ENCODE peak calls at places on chromosome 20, in four cellular contexts. T is IMR-90, A is H1, I is mesendoderm. W is an unnamed sample.

GRCh38 chr20:36462440-36463211 is 78.7 kb upstream of the MYL9 start:
- DNase-seq in T (peak; percentile 60), A (peak; percentile 60), I (no peak), W (no peak)

GRCh38 chr20:37968726-37969401 is 64.4 kb downstream of the TTI1 start:
- DNase-seq in T (no peak), A (peak; percentile 51), I (peak; percentile 66), W (peak; percentile 55)

GRCh38 chr20:46701057-46701456 is 8.4 kb upstream of the SLC2A10 start:
- DNase-seq in T (no peak), A (no peak), I (no peak), W (no peak)

GRCh38 chr20:35523298-35523888 is 6.1 kb downstream of the C20orf173 start:
- DNase-seq in T (no peak), A (peak; percentile 84), I (peak; percentile 59), W (peak; percentile 69)

GRCh38 chr20:32667030-32667429 is 6.7 kb downstream of the C20orf203 start:
- DNase-seq in T (no peak), A (no peak), I (no peak), W (no peak)

GRCh38 chr20:51500936-51501335 is 41.6 kb downstream of the NFATC2 start:
- DNase-seq in T (no peak), A (no peak), I (no peak), W (no peak)

GRCh38 chr20:1484438-1485120 is 6.6 kb downstream of the SIRPB2 start:
- DNase-seq in T (no peak), A (no peak), I (no peak), W (no peak)

GRCh38 chr20:40274912-40275654 is 414.0 kb downstream of the MAFB start:
- DNase-seq in T (no peak), A (no peak), I (no peak), W (peak; percentile 74)

GRCh38 chr20:13684566-13685222 is 46.0 kb upstream of the TASP1 start:
- DNase-seq in T (no peak), A (no peak), I (no peak), W (no peak)

GRCh38 chr20:55744896-55745295 is 260.4 kb downstream of the CBLN4 start:
- DNase-seq in T (no peak), A (no peak), I (peak; percentile 68), W (no peak)

GRCh38 chr20:19688031-19688806 is 69.8 kb upstream of the RIN2 start:
- DNase-seq in T (peak; percentile 92), A (peak; percentile 64), I (peak; percentile 79), W (peak; percentile 79)

GRCh38 chr20:51341581-51341980 is 200.9 kb downstream of the NFATC2 start:
- DNase-seq in T (peak; percentile 72), A (no peak), I (no peak), W (no peak)

GRCh38 chr20:47253860-47254259 is 102.6 kb downstream of the ZMYND8 start:
- DNase-seq in T (peak; percentile 19), A (no peak), I (no peak), W (no peak)

GRCh38 chr20:17810847-17811604 is 111.3 kb downstream of the BANF2 start:
- DNase-seq in T (no peak), A (no peak), I (no peak), W (no peak)

GRCh38 chr20:43959079-43959919 is 44.6 kb downstream of the TOX2 start:
- DNase-seq in T (no peak), A (no peak), I (no peak), W (no peak)

GRCh38 chr20:13119583-13119982 is 101.5 kb upstream of the ISM1 start:
- DNase-seq in T (peak; percentile 57), A (no peak), I (peak; percentile 86), W (peak; percentile 52)

GRCh38 chr20:62571667-62572344 is 70.5 kb upstream of the SLCO4A1 start:
- DNase-seq in T (no peak), A (no peak), I (peak; percentile 65), W (peak; percentile 62)

GRCh38 chr20:62678553-62678952 is 30.1 kb upstream of the NTSR1 start:
- DNase-seq in T (no peak), A (no peak), I (no peak), W (no peak)

GRCh38 chr20:16701296-16701695 is 28.5 kb upstream of the SNRPB2 start:
- DNase-seq in T (no peak), A (no peak), I (peak; percentile 60), W (peak; percentile 34)

GRCh38 chr20:47799116-47799715 is 13.9 kb upstream of the SULF2 start:
- DNase-seq in T (no peak), A (no peak), I (no peak), W (no peak)

GRCh38 chr20:51864967-51865366 is 62.6 kb upstream of the SALL4 start:
- DNase-seq in T (no peak), A (no peak), I (no peak), W (peak; percentile 40)

GRCh38 chr20:12152996-12153395 is 235.3 kb downstream of the BTBD3 start:
- DNase-seq in T (peak; percentile 90), A (no peak), I (no peak), W (no peak)

GRCh38 chr20:10369723-10370090 is 64.3 kb downstream of the MKKS start:
- DNase-seq in T (peak; percentile 37), A (no peak), I (no peak), W (no peak)

GRCh38 chr20:17228624-17229061 is 1.8 kb downstream of the PCSK2 start:
- DNase-seq in T (no peak), A (peak; percentile 76), I (peak; percentile 60), W (peak; percentile 61)

GRCh38 chr20:63332488-63333240 is 28.5 kb downstream of the CHRNA4 start:
- DNase-seq in T (no peak), A (no peak), I (no peak), W (no peak)

GRCh38 chr20:62797671-62798532 is 1.6 kb downstream of the MRGBP start:
- DNase-seq in T (no peak), A (no peak), I (no peak), W (no peak)

GRCh38 chr20:64158346-64159285 is 5.6 kb upstream of the MYT1 start:
- DNase-seq in T (no peak), A (no peak), I (no peak), W (no peak)

GRCh38 chr20:32631916-32632460 is 41.8 kb downstream of the C20orf203 start:
- DNase-seq in T (no peak), A (no peak), I (no peak), W (no peak)

GRCh38 chr20:19817017-19817416 is 59.0 kb downstream of the RIN2 start:
- DNase-seq in T (peak; percentile 98), A (no peak), I (no peak), W (no peak)

GRCh38 chr20:56411759-56412472 is at the start of gene CASS4:
- DNase-seq in T (peak; percentile 89), A (no peak), I (no peak), W (no peak)

DNA sequence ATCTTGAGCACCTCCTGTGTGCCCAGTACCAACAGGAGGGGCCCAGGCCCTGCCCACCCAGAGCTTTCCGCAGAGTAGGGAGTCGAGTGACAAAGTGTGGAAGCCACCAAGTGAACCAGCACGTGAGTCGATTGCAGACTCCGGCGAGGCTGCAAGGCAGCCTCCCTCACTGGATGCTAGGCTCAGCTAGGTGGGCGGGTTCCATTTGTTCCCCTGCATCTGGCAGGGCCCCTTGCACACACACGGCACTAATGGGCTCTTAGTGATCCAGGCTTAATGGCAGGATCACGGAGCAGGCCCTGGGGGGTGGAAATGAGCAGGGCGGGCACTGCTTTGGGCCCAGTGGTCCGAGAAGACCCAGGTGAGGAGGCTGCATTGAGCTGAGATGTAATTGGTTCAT is 140.4 kb downstream of the PHACTR3 start:
- DNase-seq in T (no peak), A (no peak), I (no peak), W (no peak)
- H3K56ac ChIP-seq in T (no peak overlapping the region), A (no peak overlapping the region), I (no peak overlapping the region), W (no peak overlapping the region)

GRCh38 chr20:409697-410559 is 1.8 kb downstream of the RBCK1 start:
- DNase-seq in T (no peak), A (no peak), I (no peak), W (no peak)
- H4K8ac ChIP-seq in T (no peak overlapping the region), A (no peak overlapping the region), I (no peak overlapping the region), W (no peak overlapping the region)

GRCh38 chr20:2693996-2694471 is 1.5 kb downstream of the EBF4 start:
- DNase-seq in T (no peak), A (peak; percentile 64), I (no peak), W (peak; percentile 55)
- H3K56ac ChIP-seq in T (no peak overlapping the region), A (no peak overlapping the region), I (no peak overlapping the region), W (no peak overlapping the region)

GRCh38 chr20:57479196-57479595 is 45.7 kb downstream of the CTCFL start:
- DNase-seq in T (no peak), A (no peak), I (no peak), W (no peak)

GRCh38 chr20:57482796-57483195 is 42.1 kb downstream of the CTCFL start:
- DNase-seq in T (no peak), A (no peak), I (no peak), W (no peak)

GRCh38 chr20:57481281-57481711 is 43.6 kb downstream of the CTCFL start:
- DNase-seq in T (no peak), A (no peak), I (no peak), W (no peak)

GRCh38 chr20:57482148-57482547 is 42.8 kb downstream of the CTCFL start:
- DNase-seq in T (no peak), A (no peak), I (peak; percentile 49), W (no peak)

DNA sequence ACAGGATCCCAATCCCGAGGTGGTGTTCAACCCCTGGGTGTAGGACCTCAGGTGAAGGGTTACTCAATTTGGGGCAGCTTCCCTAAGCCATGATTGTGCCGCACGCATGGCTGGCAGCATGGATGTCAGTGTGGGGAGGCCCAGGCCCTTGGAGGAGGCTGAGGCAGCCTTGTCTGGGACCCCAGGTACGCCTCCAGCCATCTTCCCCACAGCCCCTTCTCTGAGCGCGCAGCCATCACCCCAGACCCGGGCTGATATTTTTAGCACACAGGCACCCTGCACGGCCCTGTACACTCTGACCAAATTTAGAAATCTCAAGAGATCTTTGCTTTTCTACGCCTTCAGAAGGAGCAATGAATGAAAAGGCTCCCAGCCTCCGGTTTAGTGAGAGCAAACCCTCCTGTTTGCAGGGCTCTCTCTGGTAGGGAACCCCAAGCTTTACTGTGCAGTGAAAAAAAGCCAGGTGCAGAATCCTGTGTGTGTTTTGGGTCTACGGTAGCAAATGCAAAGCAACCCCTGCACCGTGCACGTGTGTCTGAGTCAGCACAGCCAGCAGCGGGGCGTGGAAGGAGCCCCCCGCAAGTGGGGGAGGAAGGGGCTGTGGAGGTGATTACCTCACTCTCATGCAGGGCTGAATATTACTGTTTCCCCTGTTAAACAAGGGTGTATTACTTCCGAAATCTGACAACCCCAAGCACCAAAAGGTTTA is 44.3 kb downstream of the CTCFL start:
- DNase-seq in T (no peak), A (no peak), I (no peak), W (no peak)
- H4K8ac ChIP-seq in T (no peak overlapping the region), A (no peak overlapping the region), I (no peak overlapping the region), W (no peak overlapping the region)

GRCh38 chr20:22499475-22500174 is 84.7 kb downstream of the FOXA2 start:
- DNase-seq in T (no peak), A (no peak), I (no peak), W (no peak)
- H3K56ac ChIP-seq in T (no peak overlapping the region), A (no peak overlapping the region), I (no peak overlapping the region), W (no peak overlapping the region)

DNA sequence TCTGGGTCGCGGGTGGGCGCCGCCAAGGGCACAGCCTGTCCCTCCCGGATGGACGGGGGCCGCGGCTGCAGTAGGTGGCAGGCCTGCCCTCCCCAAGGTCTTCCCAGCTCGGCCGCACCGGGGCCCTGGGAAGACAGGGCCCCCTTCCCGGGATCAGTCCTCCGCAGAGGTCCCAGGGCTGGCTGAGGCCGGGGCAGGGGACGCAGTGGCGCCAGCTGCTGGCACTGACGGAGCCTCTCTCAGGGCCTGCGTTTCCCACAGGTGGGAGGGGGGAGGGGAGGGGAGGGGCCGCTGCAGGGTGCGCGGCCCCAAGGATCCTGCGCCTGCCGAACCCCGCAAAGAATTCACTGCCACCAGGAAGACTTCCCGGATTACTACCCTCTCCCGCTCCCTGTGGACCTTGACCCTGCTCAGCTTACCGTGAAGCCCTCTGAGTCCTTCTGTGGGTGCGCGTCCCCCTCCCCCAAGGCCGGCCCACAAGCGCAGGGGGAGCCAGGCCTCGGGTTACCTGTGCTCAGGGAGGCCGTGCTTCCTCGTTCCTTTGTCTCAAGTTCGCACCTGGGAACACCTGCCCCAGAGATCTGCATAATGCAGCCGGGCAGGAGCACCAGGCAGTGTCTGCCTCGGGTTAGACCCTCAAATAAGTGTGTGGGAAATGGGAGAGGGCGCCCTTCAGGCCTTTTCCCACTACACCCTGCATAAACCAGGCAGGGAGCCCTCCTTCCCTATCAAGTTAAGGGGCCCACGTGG is 5.1 kb downstream of the LZTS3 start:
- DNase-seq in T (no peak), A (peak; percentile 84), I (peak; percentile 65), W (peak; percentile 86)
- H4K8ac ChIP-seq in T (no peak overlapping the region), A (peak overlapping the region; percentile 94), I (no peak overlapping the region), W (peak overlapping the region; percentile 23)